ENCODE peak calls at places on chromosomes 5 and 9, in five cellular contexts. E, C, Z, O and P are unnamed samples.
A peak's percentile ranks its signal among the peaks of the same experiment; 100 is the strongest.

GRCh38 chr9:97059661-97060060 is 20.7 kb upstream of the CTSV start:
- DNase-seq in C (no peak), O (no peak), Z (no peak), E (no peak), P (no peak)

GRCh38 chr5:2030131-2030530 is 147.4 kb upstream of the IRX4 start:
- DNase-seq in E (no peak), Z (no peak), C (no peak), O (no peak), P (no peak)

GRCh38 chr5:58133631-58134296 is 326.1 kb downstream of the PLK2 start:
- DNase-seq in O (no peak), E (no peak), Z (no peak), C (no peak), P (no peak)

GRCh38 chr9:127397722-127398647 is 1.0 kb downstream of the SLC2A8 start:
- DNase-seq in Z (no peak), C (no peak), O (no peak), E (peak; percentile 21), P (peak; percentile 43)

GRCh38 chr9:28004900-28005299 is 431.6 kb upstream of the C9orf72 start:
- DNase-seq in O (no peak), C (no peak), Z (no peak), E (no peak), P (no peak)

GRCh38 chr5:141641634-141642278 is 5.0 kb downstream of the RELL2 start:
- DNase-seq in Z (no peak), C (no peak), O (no peak), E (no peak), P (peak; percentile 48)

GRCh38 chr9:120402741-120403542 is 177.0 kb downstream of the CDK5RAP2 start:
- DNase-seq in O (no peak), Z (no peak), C (no peak), E (no peak), P (peak; percentile 91)

GRCh38 chr5:107463731-107464130 is 207.0 kb downstream of the EFNA5 start:
- DNase-seq in C (no peak), Z (no peak), O (no peak), E (no peak), P (no peak)

GRCh38 chr5:65874241-65874640 is 52.1 kb upstream of the ERBIN start:
- DNase-seq in E (no peak), Z (no peak), C (no peak), O (no peak), P (no peak)